ENCODE peak calls at places on chromosomes 4 and X, in seven cellular contexts. A is HuH-7.5, T is anterior cingulate cortex, Z is T-helper 1 cell, R is amniotic stem cell, M is memory B cell, F is ovary. J is an unnamed sample.

GRCh38 chr4:45241976-45242375 is 515.6 kb upstream of the GNPDA2 start:
- DNase-seq in R (no peak), A (no peak), F (no peak), M (no peak), T (no peak), Z (no peak), J (peak)

GRCh38 chr4:86939123-86939522 is 4.3 kb downstream of the AFF1 start:
- DNase-seq in M (no peak), Z (no peak), A (no peak), F (no peak), R (no peak), T (no peak), J (peak)

GRCh38 chr4:152530600-152530999 is 5.3 kb downstream of the FBXW7 start:
- DNase-seq in R (no peak), M (no peak), A (no peak), T (no peak), Z (no peak), F (no peak), J (no peak)

GRCh38 chrX:102950908-102951866 is 14.1 kb downstream of the RAB40AL start:
- DNase-seq in F (no peak), T (peak), M (peak), R (no peak), A (peak), Z (no peak), J (peak)

GRCh38 chr4:153060191-153060590 is 124.1 kb downstream of the FHDC1 start:
- DNase-seq in R (no peak), A (no peak), Z (no peak), T (no peak), M (no peak), F (no peak), J (no peak)

GRCh38 chr4:114694770-114695169 is 96.2 kb downstream of the UGT8 start:
- DNase-seq in T (no peak), R (peak), F (no peak), Z (no peak), A (no peak), M (no peak), J (peak)

GRCh38 chr4:101695176-101695575 is 95.4 kb upstream of the BANK1 start:
- DNase-seq in A (no peak), M (no peak), F (no peak), R (no peak), Z (no peak), T (no peak), J (peak)

GRCh38 chr4:55545133-55545532 is 1.6 kb downstream of the CLOCK start:
- DNase-seq in F (no peak), T (no peak), R (no peak), M (no peak), A (no peak), Z (no peak), J (peak)

GRCh38 chr4:101020956-101021355 is 326.4 kb downstream of the PPP3CA start:
- DNase-seq in R (peak), Z (no peak), F (no peak), T (no peak), M (no peak), A (no peak), J (peak)

GRCh38 chrX:66039916-66040315 is at the start of gene VSIG4:
- DNase-seq in A (no peak), Z (no peak), F (no peak), M (no peak), R (no peak), T (no peak), J (no peak)

GRCh38 chr4:184142121-184143000 is 75.3 kb downstream of the ENPP6 start:
- DNase-seq in F (no peak), R (no peak), A (no peak), Z (no peak), M (no peak), T (no peak), J (no peak)

GRCh38 chrX:78119521-78120227 is 15.6 kb downstream of the PGK1 start:
- DNase-seq in M (no peak), Z (no peak), A (no peak), T (no peak), F (no peak), R (no peak), J (no peak)

GRCh38 chr4:105453550-105454201 is 20.2 kb downstream of the PPA2 start:
- DNase-seq in R (no peak), M (no peak), F (no peak), A (no peak), T (no peak), Z (no peak), J (peak)

GRCh38 chrX:110420771-110421498 is 62.3 kb downstream of the RTL9 start:
- DNase-seq in M (no peak), R (no peak), F (no peak), T (peak), A (peak), Z (no peak), J (no peak)

GRCh38 chrX:154696328-154697045 is 43.1 kb upstream of the CTAG2 start:
- DNase-seq in R (peak), F (no peak), M (no peak), Z (no peak), T (no peak), A (no peak), J (peak)

GRCh38 chr4:26459756-26460530 is 30.3 kb downstream of the CCKAR start:
- DNase-seq in Z (no peak), R (peak), T (no peak), M (no peak), A (no peak), F (no peak), J (no peak)

GRCh38 chr4:173525118-173526033 is 4.7 kb downstream of the HAND2 start:
- DNase-seq in Z (no peak), M (peak), F (peak), A (peak), R (no peak), T (no peak), J (no peak)

GRCh38 chr4:80362578-80363181 is 27.1 kb downstream of the CFAP299 start:
- DNase-seq in F (no peak), Z (no peak), R (peak), M (peak), T (no peak), A (no peak), J (peak)

GRCh38 chrX:96372313-96373046 is 312.2 kb upstream of the DIAPH2 start:
- DNase-seq in R (peak), A (peak), M (no peak), T (no peak), Z (no peak), F (no peak), J (peak)

GRCh38 chr4:165210566-165210965 is 3.2 kb downstream of the KLHL2 start:
- DNase-seq in Z (no peak), T (no peak), A (no peak), M (no peak), F (no peak), R (no peak), J (no peak)

GRCh38 chrX:129600981-129601424 is 53.8 kb downstream of the APLN start:
- DNase-seq in M (no peak), R (no peak), T (peak), F (peak), Z (no peak), A (no peak), J (peak)

GRCh38 chr4:141275834-141276233 is 55.1 kb downstream of the ZNF330 start:
- DNase-seq in A (no peak), T (no peak), F (no peak), M (no peak), R (peak), Z (no peak), J (peak)

GRCh38 chr4:48739560-48740019 is 40.5 kb downstream of the FRYL start:
- DNase-seq in T (no peak), F (no peak), R (no peak), M (no peak), Z (no peak), A (no peak), J (peak)

GRCh38 chr4:55397521-55398321 is 2.0 kb downstream of the TMEM165 start:
- DNase-seq in M (no peak), A (no peak), F (no peak), R (no peak), Z (no peak), T (no peak), J (peak)

GRCh38 chr4:26372525-26373172 is 51.8 kb downstream of the RBPJ start:
- DNase-seq in T (no peak), Z (no peak), R (no peak), M (no peak), A (peak), F (no peak), J (peak)

GRCh38 chrX:24153175-24153795 is 3.8 kb downstream of the ZFX start:
- DNase-seq in A (no peak), T (no peak), M (no peak), Z (no peak), F (no peak), R (no peak), J (no peak)

GRCh38 chrX:105190252-105190853 is 30.1 kb downstream of the TEX13A start:
- DNase-seq in M (peak), R (no peak), Z (no peak), F (no peak), A (no peak), T (no peak), J (peak)

GRCh38 chr4:99447079-99447478 is 11.9 kb upstream of the ADH7 start:
- DNase-seq in A (no peak), R (no peak), F (no peak), Z (no peak), T (no peak), M (no peak), J (peak)

GRCh38 chr4:52172166-52172565 is 121.1 kb downstream of the SPATA18 start:
- DNase-seq in M (no peak), F (no peak), R (no peak), A (no peak), Z (no peak), T (no peak), J (peak)

GRCh38 chrX:44428989-44429627 is 85.6 kb upstream of the EFHC2 start:
- DNase-seq in A (peak), T (no peak), Z (no peak), M (no peak), F (no peak), R (no peak), J (peak)